ENCODE peak calls at places on chromosomes 12 and 14, in four cellular contexts. C is adrenal gland, W is A549, Y is sigmoid colon. J is an unnamed sample. For H3K9me3, the result is how much of the 10 kb centered on the place peaks cover.

GRCh38 chr12:6613776-6614512 is 6.8 kb upstream of the CHD4 start:
- DNase-seq in C (peak), W (peak), Y (peak), J (peak)

GRCh38 chr12:118297284-118297683 is 75.4 kb downstream of the TAOK3 start:
- DNase-seq in C (no peak), W (no peak), Y (no peak), J (no peak)

GRCh38 chr12:57844725-57845477 is 1.6 kb downstream of the CTDSP2 start:
- DNase-seq in C (peak), W (peak), Y (peak), J (peak)

GRCh38 chr12:121239704-121240420 is 29.9 kb downstream of the P2RX4 start:
- DNase-seq in C (no peak), W (no peak), Y (no peak), J (no peak)

GRCh38 chr14:52031781-52032180 is 37.1 kb downstream of the NID2 start:
- DNase-seq in C (no peak), W (no peak), Y (no peak), J (no peak)

GRCh38 chr12:5492562-5492961 is 60.7 kb downstream of the NTF3 start:
- DNase-seq in C (no peak), W (no peak), Y (no peak), J (no peak)

GRCh38 chr14:23153891-23154796 is 29.3 kb downstream of the SLC7A8 start:
- DNase-seq in C (peak), W (no peak), Y (peak), J (peak)

GRCh38 chr12:990308-990648 is 745 bp upstream of the ERC1 start:
- DNase-seq in C (peak), W (no peak), Y (peak), J (peak)

GRCh38 chr12:100371146-100371545 is 14.3 kb downstream of the SLC17A8 start:
- DNase-seq in C (no peak), W (no peak), Y (no peak), J (no peak)

GRCh38 chr12:34219046-34219770 is 196.9 kb downstream of the ALG10 start:
- DNase-seq in C (peak), W (no peak), Y (no peak), J (no peak)

GRCh38 chr14:95045836-95046430 is 111.4 kb downstream of the DICER1 start:
- DNase-seq in C (peak), W (no peak), Y (peak), J (peak)

GRCh38 chr14:73250781-73251500 is 13.6 kb downstream of the PAPLN start:
- DNase-seq in C (no peak), W (no peak), Y (no peak), J (peak)

GRCh38 chr12:25241171-25242020 is 9.3 kb downstream of the KRAS start:
- DNase-seq in C (no peak), W (peak), Y (no peak), J (no peak)

GRCh38 chr12:21939435-21939834 is 1.8 kb downstream of the ABCC9 start:
- DNase-seq in C (no peak), W (no peak), Y (no peak), J (no peak)

GRCh38 chr12:130572553-130572952 is 143.5 kb downstream of the RIMBP2 start:
- DNase-seq in C (no peak), W (no peak), Y (no peak), J (no peak)

GRCh38 chr14:86203843-86204242 is 673.9 kb downstream of the FLRT2 start:
- DNase-seq in C (no peak), W (no peak), Y (no peak), J (no peak)

GRCh38 chr12:70722584-70723343 is 85.5 kb upstream of the PTPRB start:
- DNase-seq in C (peak), W (no peak), Y (no peak), J (no peak)

GRCh38 chr14:104471114-104471513 is 108.5 kb upstream of the C14orf180 start:
- DNase-seq in C (peak), W (no peak), Y (no peak), J (no peak)

GRCh38 chr14:94427016-94427613 is 25.5 kb downstream of the SERPINA11 start:
- DNase-seq in C (no peak), W (no peak), Y (no peak), J (no peak)

GRCh38 chr14:35632276-35633071 is 98.5 kb downstream of the INSM2 start:
- DNase-seq in C (no peak), W (no peak), Y (no peak), J (no peak)

GRCh38 chr12:119593578-119594398 is at the start of gene TMEM233:
- DNase-seq in C (no peak), W (no peak), Y (no peak), J (no peak)

GRCh38 chr12:27104546-27104945 is 22.2 kb upstream of the C12orf71 start:
- DNase-seq in C (no peak), W (no peak), Y (no peak), J (no peak)

GRCh38 chr12:60265741-60266140 is 669.9 kb downstream of the SLC16A7 start:
- DNase-seq in C (no peak), W (peak), Y (no peak), J (no peak)

GRCh38 chr12:96985515-96986362 is 78.7 kb downstream of the NEDD1 start:
- DNase-seq in C (no peak), W (peak), Y (no peak), J (peak)

GRCh38 chr12:11657511-11657910 is 8.0 kb downstream of the ETV6 start:
- DNase-seq in C (no peak), W (no peak), Y (no peak), J (no peak)

GRCh38 chr12:131893605-131894312 is 663 bp upstream of the ULK1 start:
- DNase-seq in C (no peak), W (no peak), Y (no peak), J (peak)

GRCh38 chr12:117853600-117853999 is 115.2 kb downstream of the KSR2 start:
- DNase-seq in C (no peak), W (peak), Y (no peak), J (no peak)

GRCh38 chr12:116672842-116673516 is 64.9 kb downstream of the SPRING1 start:
- DNase-seq in C (no peak), W (no peak), Y (no peak), J (no peak)

GRCh38 chr12:18446245-18446644 is 184.9 kb downstream of the PIK3C2G start:
- DNase-seq in C (no peak), W (no peak), Y (no peak), J (no peak)

GRCh38 chr14:103100281-103101121 is 6.0 kb downstream of the EXOC3L4 start:
- DNase-seq in C (no peak), W (no peak), Y (no peak), J (no peak)

GRCh38 chr12:121719926-121720414 is 7.4 kb downstream of the TMEM120B start:
- DNase-seq in C (no peak), W (peak), Y (no peak), J (no peak)

GRCh38 chr14:105849933-105850626 is 323.7 kb downstream of the TMEM121 start:
- DNase-seq in C (peak), W (no peak), Y (no peak), J (peak)

GRCh38 chr12:8831116-8831515 is 8.7 kb downstream of the A2ML1 start:
- DNase-seq in C (no peak), W (no peak), Y (no peak), J (no peak)

GRCh38 chr14:41558527-41558926 is 48.1 kb upstream of the LRFN5 start:
- DNase-seq in C (no peak), W (no peak), Y (no peak), J (no peak)

GRCh38 chr12:75600146-75600545 is 88.7 kb upstream of the KRR1 start:
- DNase-seq in C (no peak), W (no peak), Y (no peak), J (no peak)

GRCh38 chr12:64531665-64532334 is 78.5 kb upstream of the RASSF3 start:
- DNase-seq in C (no peak), W (no peak), Y (no peak), J (no peak)

GRCh38 chr14:103401223-103402214 is 16.3 kb downstream of the MARK3 start:
- DNase-seq in C (no peak), W (no peak), Y (no peak), J (no peak)

GRCh38 chr12:45660330-45660729 is 69.2 kb upstream of the ARID2 start:
- DNase-seq in C (no peak), W (peak), Y (no peak), J (no peak)

DNA sequence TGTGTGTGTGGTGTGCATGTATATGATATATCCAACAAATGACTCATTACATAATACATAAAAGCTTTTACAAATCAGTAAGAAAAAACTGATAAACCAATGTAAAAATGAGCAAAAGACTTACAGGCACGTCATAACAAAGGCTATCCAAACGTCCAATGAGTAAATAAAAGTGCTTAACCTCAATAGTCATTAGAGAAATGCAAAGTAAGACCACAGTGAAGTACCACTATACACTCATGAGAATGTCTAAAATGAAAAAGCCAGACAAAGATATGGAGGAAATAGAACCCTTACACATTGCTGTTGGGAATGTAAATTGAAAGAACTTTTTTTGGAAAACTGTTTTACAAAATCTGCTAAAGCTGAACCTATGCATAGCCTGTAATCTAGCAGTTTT is 7.8 kb downstream of the ABCD2 start:
- DNase-seq in C (no peak), W (no peak), Y (no peak), J (no peak)
- TF ChIP-seq POLR2A in C (no peak), W (no peak), Y (no peak), J (no peak)

DNA sequence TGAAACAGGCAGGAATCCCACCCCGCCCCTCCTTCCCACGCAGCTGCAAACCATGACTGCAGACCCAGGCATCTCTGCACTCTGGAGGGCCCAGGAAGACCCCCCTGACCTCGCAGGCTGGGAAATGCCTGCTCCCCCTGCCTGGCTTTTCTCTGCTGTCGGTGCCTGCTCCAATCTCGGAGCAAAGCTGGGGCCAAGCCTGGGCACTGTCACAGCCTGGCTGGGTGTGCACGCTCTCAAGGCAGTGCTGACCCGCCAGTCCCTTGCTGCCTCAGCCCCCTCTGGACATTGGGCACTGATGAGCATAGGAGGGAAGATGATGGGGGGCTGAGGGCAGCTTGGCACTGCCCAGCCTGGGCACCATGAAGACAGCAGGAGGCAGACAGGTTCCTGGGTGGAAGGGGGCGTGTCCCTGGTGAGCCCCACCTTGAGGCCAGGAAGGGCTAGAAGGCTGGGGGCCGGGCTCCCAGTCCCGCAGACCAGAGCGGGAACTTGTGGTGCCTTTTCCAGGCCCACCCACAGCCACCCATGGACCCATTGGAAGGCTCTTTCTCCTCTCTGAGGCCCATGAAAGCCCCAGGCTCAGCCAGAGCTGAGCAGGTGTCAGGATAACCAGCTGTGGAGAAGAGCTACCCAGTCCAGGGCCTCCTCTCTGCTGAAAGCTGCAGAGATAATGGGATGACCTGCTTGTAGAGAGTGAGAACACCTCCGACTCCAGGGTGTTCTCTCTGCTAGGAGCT is 10.7 kb upstream of the ZNF605 start:
- DNase-seq in C (peak), W (no peak), Y (no peak), J (no peak)
- H3K9me3 ChIP-seq in C (under half), W (half or more), Y (under half), J (under half)

GRCh38 chr12:106248177-106248848 is 493 bp upstream of the CKAP4 start:
- DNase-seq in C (peak), W (peak), Y (peak), J (no peak)
- TF ChIP-seq POLR2A in C (peak), W (no peak), Y (no peak), J (no peak)

GRCh38 chr14:79419571-79420327 is 791.6 kb downstream of the DIO2 start:
- DNase-seq in C (no peak), W (no peak), Y (no peak), J (no peak)
- H3K9me3 ChIP-seq in C (under half), W (under half), Y (under half), J (under half)

J was measured in spleen.